ENCODE peak calls at places on chromosomes 3 and 15, in seven cellular contexts. A is activated T-helper 1 cell treated with anti-CD3 and anti-CD28 coated beads, Interleukin-12 subunit alpha, Interleukin-12 subunit beta, Interleukin-2, Interleukin-4 antibody, amounts not matched to agents 30 ng/mL and 10 ng/mL and 1 ng/mL, durations not matched to agents 14 hours and 24 hours and 36 hours; Y is Panc1; V is EL; J is ecto neural progenitor cell; O is stimulated activated CD4-positive, alpha-beta T cell treated with anti-CD3 and anti-CD28 coated beads, Interleukin-1b, Interleukin-23, amount 100 ng/mL, for 48 hours; R is Caki2. I is an unnamed sample.

GRCh38 chr3:109685084-109686079 is 348.0 kb upstream of the DPPA4 start:
- DNase-seq in R (peak; percentile 82), A (no peak), V (peak; percentile 99), O (no peak), J (no peak), Y (peak; percentile 46), I (peak; percentile 93)

GRCh38 chr3:20931834-20932233 is 745.8 kb upstream of the SGO1 start:
- DNase-seq in A (no peak), Y (no peak), J (no peak), V (no peak), R (no peak), O (no peak), I (no peak)

GRCh38 chr3:196660381-196661166 is 21.1 kb downstream of the NRROS start:
- DNase-seq in Y (no peak), J (no peak), R (no peak), V (no peak), O (no peak), A (no peak), I (no peak)

GRCh38 chr3:183324083-183324482 is 71.0 kb downstream of the B3GNT5 start:
- DNase-seq in Y (no peak), R (no peak), V (peak; percentile 53), J (no peak), A (no peak), O (no peak), I (peak; percentile 64)

GRCh38 chr3:188900421-188900941 is 271.3 kb upstream of the TPRG1 start:
- DNase-seq in A (no peak), V (peak; percentile 85), R (peak; percentile 29), Y (peak; percentile 77), O (no peak), J (no peak), I (peak; percentile 93)

GRCh38 chr3:13239467-13239760 is 166.2 kb upstream of the IQSEC1 start:
- DNase-seq in Y (no peak), J (no peak), A (no peak), R (no peak), O (no peak), V (no peak), I (no peak)

GRCh38 chr3:9455596-9455995 is 58.2 kb downstream of the SETD5 start:
- DNase-seq in A (no peak), R (no peak), O (no peak), J (no peak), V (no peak), Y (no peak), I (no peak)

GRCh38 chr3:14177580-14178246 is 688 bp downstream of the XPC start:
- DNase-seq in Y (no peak), O (no peak), R (no peak), J (no peak), V (no peak), A (no peak), I (peak; percentile 47)

GRCh38 chr15:85488997-85489396 is 108.6 kb downstream of the AKAP13 start:
- DNase-seq in Y (no peak), R (peak; percentile 37), A (no peak), O (no peak), J (no peak), V (no peak), I (no peak)

GRCh38 chr3:99945328-99945995 is 127.8 kb downstream of the CMSS1 start:
- DNase-seq in Y (no peak), A (no peak), V (peak; percentile 27), O (no peak), J (no peak), R (no peak), I (no peak)

GRCh38 chr3:41094351-41094750 is 105.0 kb upstream of the CTNNB1 start:
- DNase-seq in V (no peak), O (no peak), A (no peak), R (no peak), Y (no peak), J (no peak), I (no peak)